ENCODE peak calls at places on chromosomes 4 and X, in six cellular contexts. One of them, this sample, is unnamed.

GRCh38 chrX:75107863-75108509 is 48.1 kb downstream of the ABCB7 start:
- DNase-seq in GM12865: no peak
- DNase-seq in GM23338: peak; percentile 14
- DNase-seq in RKO: no peak
- DNase-seq in mesenchymal stem cell: no peak
- DNase-seq in NCI-H1092: no peak
- DNase-seq in this sample: no peak

GRCh38 chr4:112378858-112379257 is 81.7 kb downstream of the ALPK1 start:
- DNase-seq in RKO: no peak
- DNase-seq in NCI-H1092: no peak
- DNase-seq in GM23338: peak; percentile 17
- DNase-seq in mesenchymal stem cell: no peak
- DNase-seq in GM12865: peak; percentile 9
- DNase-seq in this sample: no peak

GRCh38 chr4:85050736-85051135 is 84.2 kb upstream of the WDFY3 start:
- DNase-seq in GM23338: no peak
- DNase-seq in GM12865: no peak
- DNase-seq in mesenchymal stem cell: no peak
- DNase-seq in RKO: no peak
- DNase-seq in NCI-H1092: peak; percentile 22
- DNase-seq in this sample: no peak

GRCh38 chrX:32749075-32749474 is 462.3 kb downstream of the DMD start:
- DNase-seq in mesenchymal stem cell: no peak
- DNase-seq in NCI-H1092: no peak
- DNase-seq in RKO: no peak
- DNase-seq in GM23338: no peak
- DNase-seq in GM12865: no peak
- DNase-seq in this sample: no peak

GRCh38 chrX:151174581-151175282 is 1.7 kb upstream of the GPR50 start:
- DNase-seq in RKO: no peak
- DNase-seq in GM12865: no peak
- DNase-seq in mesenchymal stem cell: no peak
- DNase-seq in NCI-H1092: no peak
- DNase-seq in GM23338: peak; percentile 63
- DNase-seq in this sample: no peak

GRCh38 chr4:140691369-140691768 is 64.8 kb downstream of the TBC1D9 start:
- DNase-seq in GM12865: no peak
- DNase-seq in NCI-H1092: no peak
- DNase-seq in mesenchymal stem cell: peak; percentile 44
- DNase-seq in GM23338: peak; percentile 76
- DNase-seq in RKO: no peak
- DNase-seq in this sample: no peak

GRCh38 chrX:121179972-121180371 is 132.6 kb downstream of the GLUD2 start:
- DNase-seq in GM23338: no peak
- DNase-seq in GM12865: no peak
- DNase-seq in RKO: no peak
- DNase-seq in NCI-H1092: no peak
- DNase-seq in mesenchymal stem cell: no peak
- DNase-seq in this sample: no peak

GRCh38 chr4:124955476-124955875 is 242.9 kb upstream of the ANKRD50 start:
- DNase-seq in GM12865: no peak
- DNase-seq in NCI-H1092: no peak
- DNase-seq in GM23338: no peak
- DNase-seq in RKO: no peak
- DNase-seq in mesenchymal stem cell: no peak
- DNase-seq in this sample: no peak

GRCh38 chrX:79081895-79082512 is 62.5 kb upstream of the GPR174 start:
- DNase-seq in RKO: peak; percentile 66
- DNase-seq in GM12865: peak; percentile 66
- DNase-seq in mesenchymal stem cell: peak; percentile 1
- DNase-seq in NCI-H1092: no peak
- DNase-seq in GM23338: peak; percentile 36
- DNase-seq in this sample: peak; percentile 26

GRCh38 chr4:81651500-81651899 is 179.8 kb upstream of the RASGEF1B start:
- DNase-seq in NCI-H1092: no peak
- DNase-seq in GM23338: no peak
- DNase-seq in GM12865: no peak
- DNase-seq in RKO: no peak
- DNase-seq in mesenchymal stem cell: no peak
- DNase-seq in this sample: no peak

GRCh38 chr4:124515591-124515990 is 196.9 kb downstream of the ANKRD50 start:
- DNase-seq in RKO: no peak
- DNase-seq in GM12865: peak; percentile 1
- DNase-seq in NCI-H1092: no peak
- DNase-seq in GM23338: peak; percentile 25
- DNase-seq in mesenchymal stem cell: no peak
- DNase-seq in this sample: no peak

GRCh38 chrX:727738-728621 is 97.4 kb downstream of the SHOX start:
- DNase-seq in mesenchymal stem cell: no peak
- DNase-seq in GM12865: no peak
- DNase-seq in GM23338: peak; percentile 83
- DNase-seq in RKO: peak; percentile 54
- DNase-seq in NCI-H1092: no peak
- DNase-seq in this sample: no peak

GRCh38 chrX:52352551-52352950 is 16.3 kb upstream of the XAGE2 start:
- DNase-seq in RKO: no peak
- DNase-seq in GM12865: no peak
- DNase-seq in NCI-H1092: no peak
- DNase-seq in mesenchymal stem cell: no peak
- DNase-seq in GM23338: no peak
- DNase-seq in this sample: no peak

GRCh38 chrX:103635436-103635835 is 6.7 kb downstream of the TCEAL1 start:
- DNase-seq in GM12865: no peak
- DNase-seq in RKO: no peak
- DNase-seq in mesenchymal stem cell: no peak
- DNase-seq in GM23338: no peak
- DNase-seq in NCI-H1092: no peak
- DNase-seq in this sample: no peak

GRCh38 chrX:137574784-137575298 is 8.9 kb downstream of the ZIC3 start:
- DNase-seq in GM12865: no peak
- DNase-seq in GM23338: peak; percentile 52
- DNase-seq in NCI-H1092: no peak
- DNase-seq in RKO: no peak
- DNase-seq in mesenchymal stem cell: no peak
- DNase-seq in this sample: no peak

GRCh38 chr4:120850048-120850599 is 72.4 kb downstream of the PRDM5 start:
- DNase-seq in RKO: no peak
- DNase-seq in NCI-H1092: no peak
- DNase-seq in GM23338: no peak
- DNase-seq in GM12865: no peak
- DNase-seq in mesenchymal stem cell: no peak
- DNase-seq in this sample: no peak

GRCh38 chrX:39115166-39115565 is 313.9 kb downstream of the MID1IP1 start:
- DNase-seq in GM23338: no peak
- DNase-seq in NCI-H1092: no peak
- DNase-seq in RKO: no peak
- DNase-seq in GM12865: no peak
- DNase-seq in mesenchymal stem cell: no peak
- DNase-seq in this sample: no peak

GRCh38 chr4:158208931-158209640 is 1.2 kb upstream of the TMEM144 start:
- DNase-seq in GM12865: no peak
- DNase-seq in NCI-H1092: no peak
- DNase-seq in mesenchymal stem cell: peak; percentile 30
- DNase-seq in GM23338: peak; percentile 14
- DNase-seq in RKO: no peak
- DNase-seq in this sample: peak; percentile 30

GRCh38 chr4:10085386-10085785 is 31.2 kb downstream of the WDR1 start:
- DNase-seq in mesenchymal stem cell: no peak
- DNase-seq in RKO: no peak
- DNase-seq in GM12865: no peak
- DNase-seq in NCI-H1092: no peak
- DNase-seq in GM23338: no peak
- DNase-seq in this sample: no peak